ENCODE peak calls at places on chromosomes 16 and 17, in six cellular contexts. R is mesenchymal stem cell, W is H9, O is IMR-90, E is neuronal stem cell, U is H1. K is an unnamed sample.

GRCh38 chr17:5711344-5711743 is 127.0 kb upstream of the NLRP1 start:
- DNase-seq in R (no peak), W (peak), O (no peak), E (peak), U (no peak), K (no peak)

GRCh38 chr17:39617446-39618251 is 9.1 kb upstream of the PPP1R1B start:
- DNase-seq in R (no peak), W (no peak), O (peak), E (no peak), U (peak), K (no peak)

GRCh38 chr16:11201498-11202259 is 54.3 kb downstream of the SOCS1 start:
- DNase-seq in R (peak), W (peak), O (peak), E (no peak), U (no peak), K (peak)

GRCh38 chr16:79897444-79898146 is 297.1 kb upstream of the MAF start:
- DNase-seq in R (peak), W (no peak), O (no peak), E (no peak), U (no peak), K (no peak)

GRCh38 chr16:27245276-27246231 is 23.0 kb downstream of the NSMCE1 start:
- DNase-seq in R (peak), W (peak), O (peak), E (no peak), U (no peak), K (peak)

GRCh38 chr16:89407282-89407924 is 83.0 kb downstream of the ANKRD11 start:
- DNase-seq in R (no peak), W (no peak), O (no peak), E (no peak), U (no peak), K (no peak)

GRCh38 chr17:66268247-66268927 is 34.0 kb upstream of the PRKCA start:
- DNase-seq in R (peak), W (no peak), O (peak), E (no peak), U (no peak), K (no peak)

GRCh38 chr17:6701719-6702118 is 11.4 kb downstream of the SLC13A5 start:
- DNase-seq in R (no peak), W (peak), O (no peak), E (peak), U (peak), K (no peak)

GRCh38 chr17:68221786-68222185 is 26.1 kb upstream of the AMZ2 start:
- DNase-seq in R (no peak), W (no peak), O (no peak), E (no peak), U (no peak), K (no peak)

GRCh38 chr16:9706217-9706616 is 476.0 kb downstream of the GRIN2A start:
- DNase-seq in R (peak), W (no peak), O (no peak), E (no peak), U (no peak), K (no peak)

DNA sequence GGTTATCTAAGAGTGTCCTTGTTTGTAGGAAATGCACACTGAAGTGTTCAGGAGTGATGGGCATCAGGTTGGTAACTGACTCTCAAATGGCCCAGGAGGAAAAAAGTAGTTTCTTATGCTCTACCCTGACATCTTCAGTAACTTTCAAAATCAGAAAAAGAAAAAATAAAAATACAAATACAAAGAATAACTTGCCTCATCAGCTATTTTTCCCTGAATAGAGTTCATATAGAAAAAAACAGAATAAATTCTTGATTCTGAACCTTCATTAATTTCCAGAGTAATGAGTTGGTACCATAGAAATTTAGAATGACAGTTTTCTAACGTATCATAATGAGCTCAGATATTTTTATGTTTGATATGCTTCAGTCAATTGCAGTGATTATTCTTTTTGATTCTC is 27.2 kb upstream of the HYDIN start:
- DNase-seq in R (no peak), W (no peak), O (no peak), E (no peak), U (no peak), K (no peak)
- H4K91ac ChIP-seq in R (no peak), W (no peak), O (no peak), E (no peak), U (no peak), K (no peak)

DNA sequence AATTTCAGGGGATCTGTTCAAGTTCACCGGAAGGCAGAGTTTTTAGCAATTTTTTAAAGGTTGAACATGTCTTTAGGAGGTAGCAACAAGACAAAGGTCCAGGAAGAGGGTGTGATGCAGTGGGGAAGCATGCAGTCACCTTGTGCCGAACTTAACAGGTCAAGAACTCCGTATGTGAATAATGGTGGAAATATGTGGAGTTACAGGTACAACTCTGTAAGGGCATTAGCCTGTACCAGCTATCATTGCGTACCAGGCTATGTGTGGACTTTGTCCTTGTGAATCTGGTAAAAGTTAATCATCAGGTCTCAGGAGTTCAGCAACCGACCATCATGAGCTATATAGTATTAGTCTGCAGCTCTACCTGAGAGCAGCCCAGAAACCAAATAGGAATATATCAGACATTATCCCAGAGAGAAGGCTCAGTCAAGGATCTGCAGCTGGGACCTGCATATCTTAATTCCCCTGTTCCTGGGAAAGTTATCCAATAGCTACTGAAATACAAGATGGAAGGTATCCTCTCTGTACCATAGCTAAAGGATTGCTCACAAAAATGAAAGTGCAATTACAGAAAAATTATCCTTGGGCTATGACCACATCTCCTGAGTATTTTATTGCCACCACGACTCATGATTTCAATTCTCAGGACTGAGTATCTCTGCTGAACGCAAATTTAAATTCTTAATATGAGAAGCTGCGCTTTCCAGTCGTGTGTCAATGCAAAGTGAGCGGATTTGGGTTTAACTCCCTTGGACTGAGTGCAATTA is 469.3 kb downstream of the CDH13 start:
- DNase-seq in R (no peak), W (no peak), O (peak), E (no peak), U (no peak), K (peak)
- H4K91ac ChIP-seq in R (no peak), W (no peak), O (no peak), E (no peak), U (no peak), K (no peak)

GRCh38 chr17:28053725-28054124 is 11.2 kb downstream of the NLK start:
- DNase-seq in R (no peak), W (no peak), O (no peak), E (no peak), U (no peak), K (no peak)

GRCh38 chr17:28053044-28053670 is 10.7 kb downstream of the NLK start:
- DNase-seq in R (no peak), W (no peak), O (no peak), E (no peak), U (no peak), K (no peak)

GRCh38 chr17:28057731-28058246 is 15.3 kb downstream of the NLK start:
- DNase-seq in R (peak), W (no peak), O (peak), E (no peak), U (no peak), K (no peak)

GRCh38 chr17:28055546-28056275 is 13.2 kb downstream of the NLK start:
- DNase-seq in R (no peak), W (no peak), O (no peak), E (no peak), U (no peak), K (no peak)

GRCh38 chr17:28056276-28056620 is 13.8 kb downstream of the NLK start:
- DNase-seq in R (no peak), W (no peak), O (no peak), E (no peak), U (no peak), K (no peak)
- H4K91ac ChIP-seq in R (no peak), W (no peak), O (no peak), E (no peak), U (no peak), K (no peak)

GRCh38 chr17:27535975-27536374 is 79.7 kb downstream of the KSR1 start:
- DNase-seq in R (no peak), W (no peak), O (no peak), E (no peak), U (no peak), K (peak)

GRCh38 chr17:27539152-27539551 is 82.9 kb downstream of the KSR1 start:
- DNase-seq in R (no peak), W (no peak), O (no peak), E (no peak), U (no peak), K (no peak)

GRCh38 chr17:27538156-27538955 is 82.1 kb downstream of the KSR1 start:
- DNase-seq in R (no peak), W (no peak), O (peak), E (no peak), U (no peak), K (no peak)

GRCh38 chr17:27535178-27535928 is 79.1 kb downstream of the KSR1 start:
- DNase-seq in R (peak), W (no peak), O (peak), E (no peak), U (no peak), K (peak)

DNA sequence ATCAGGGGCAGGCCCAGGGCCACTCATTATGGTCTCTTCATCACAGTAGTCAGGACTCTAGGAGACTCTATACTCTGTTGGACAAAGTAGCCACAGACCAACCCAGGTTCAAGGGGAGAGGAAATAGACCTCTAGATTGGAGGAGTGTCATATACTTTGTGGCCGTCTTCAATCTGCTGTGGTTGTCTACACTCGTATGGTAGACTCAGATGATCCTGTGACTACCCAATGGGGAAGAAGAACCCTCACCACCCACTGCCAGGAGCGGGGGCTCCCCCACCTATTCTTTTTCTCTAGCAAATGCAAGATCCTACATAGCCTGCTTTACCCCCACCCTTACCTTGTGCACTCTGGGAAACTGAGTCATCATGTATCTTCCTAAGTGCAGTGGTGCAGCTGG is 80.5 kb downstream of the KSR1 start:
- DNase-seq in R (no peak), W (no peak), O (no peak), E (no peak), U (no peak), K (no peak)
- H4K91ac ChIP-seq in R (no peak), W (no peak), O (peak), E (no peak), U (no peak), K (peak)

DNA sequence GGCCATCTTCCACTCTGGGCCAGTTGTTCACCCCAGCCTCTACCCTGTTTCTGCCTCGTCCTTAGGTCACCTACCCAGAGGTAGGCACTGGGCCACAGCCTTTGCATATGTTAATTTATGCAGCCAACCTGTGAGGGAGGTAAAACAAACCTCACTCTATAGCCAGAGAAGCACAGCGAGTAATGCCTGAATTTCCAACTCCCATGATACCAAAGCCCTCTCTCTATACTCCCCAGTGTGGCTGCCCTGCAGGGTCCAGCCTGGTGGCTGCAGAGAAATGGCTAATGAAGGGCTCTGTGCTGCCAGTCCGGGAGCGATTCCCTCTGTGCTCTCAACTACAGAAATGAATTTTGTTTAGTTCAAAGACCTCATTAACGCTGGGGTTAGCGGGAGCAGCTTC is 397.0 kb upstream of the CCL2 start:
- DNase-seq in R (no peak), W (peak), O (no peak), E (no peak), U (no peak), K (no peak)
- H4K91ac ChIP-seq in R (no peak), W (no peak), O (no peak), E (no peak), U (no peak), K (no peak)

DNA sequence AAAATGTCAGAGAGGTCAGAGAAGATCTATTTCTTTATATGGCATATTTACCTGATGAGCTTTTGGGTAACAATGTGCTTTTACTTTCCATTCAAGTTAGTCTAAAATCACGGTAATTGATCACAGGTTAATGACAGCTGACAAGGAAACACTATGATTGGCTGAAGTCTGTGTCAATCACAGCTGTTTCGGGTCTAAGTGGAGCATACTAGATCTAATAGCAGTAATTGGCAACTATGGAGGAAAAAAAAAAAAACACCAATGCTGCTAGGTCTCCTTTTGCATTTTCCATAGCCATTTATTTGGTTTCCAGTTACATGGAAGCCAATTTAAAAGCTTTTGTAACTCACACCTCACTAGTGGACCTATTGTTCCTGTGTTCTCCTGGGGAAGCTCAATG is 568.3 kb upstream of the ZFHX3 start:
- DNase-seq in R (no peak), W (no peak), O (no peak), E (peak), U (no peak), K (no peak)
- H4K91ac ChIP-seq in R (no peak), W (no peak), O (no peak), E (no peak), U (no peak), K (no peak)

DNA sequence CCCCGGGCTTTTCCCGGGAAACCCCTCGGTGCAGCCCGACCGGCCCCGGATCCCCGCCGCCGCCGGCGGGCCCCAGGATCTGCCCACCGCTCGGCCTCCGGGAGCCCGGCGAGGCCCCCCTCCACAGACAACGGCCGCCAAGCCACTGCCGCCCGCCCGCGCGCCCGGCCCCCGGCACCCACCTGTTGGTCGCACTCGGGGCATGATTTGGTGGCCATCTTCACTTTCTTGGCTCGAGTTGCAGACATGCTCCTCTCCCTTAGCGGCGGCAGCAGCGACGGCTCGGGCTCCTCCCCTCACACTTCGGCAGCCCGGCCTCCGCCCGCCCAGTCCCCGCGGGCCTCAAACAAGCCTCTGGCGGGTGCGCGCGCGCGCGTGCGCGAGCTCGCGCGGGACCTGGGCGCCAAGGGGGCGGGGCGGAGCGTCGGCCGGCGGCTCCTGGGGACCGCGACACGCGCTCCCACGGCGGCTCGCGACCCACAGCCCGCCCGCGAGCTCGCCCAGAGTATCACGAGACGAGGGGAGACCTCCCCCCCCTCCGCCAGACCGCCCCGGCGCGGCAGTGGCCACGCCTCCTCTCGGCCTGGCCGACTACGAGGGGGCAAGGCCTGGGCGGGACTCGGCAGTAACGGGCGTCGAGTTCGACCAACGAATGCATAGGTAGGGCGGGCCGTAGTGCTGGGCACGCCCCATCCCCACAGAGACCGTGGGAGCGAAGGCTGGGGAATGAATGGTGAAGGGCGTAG is at the start of gene C16orf87:
- DNase-seq in R (peak), W (peak), O (peak), E (peak), U (peak), K (peak)
- H4K91ac ChIP-seq in R (peak), W (no peak), O (peak), E (no peak), U (no peak), K (peak)

K was measured in trophoblast cell.